ENCODE peak calls at places on chromosomes 12 and 14, in eight cellular contexts. One of them, this sample, is unnamed.

GRCh38 chr14:26199599-26200370 is 398.0 kb downstream of the NOVA1 start:
- DNase-seq in psoas muscle: no peak
- DNase-seq in stimulated activated CD8-positive, alpha-beta memory T cell treated with anti-CD3 and anti-CD28 coated beads, Interleukin-7, amount 100 ng/mL, for 24 hours: no peak
- DNase-seq in lung: no peak
- DNase-seq in stimulated activated CD4-positive, alpha-beta T cell treated with anti-CD3 and anti-CD28 coated beads, Interleukin-15, amount 100 ng/mL, for 24 hours: no peak
- DNase-seq in dermis blood vessel endothelial cell: no peak
- DNase-seq in Kasumi-1: peak
- DNase-seq in AG09309: no peak
- DNase-seq in this sample: no peak

GRCh38 chr14:29458547-29458946 is 469.1 kb downstream of the PRKD1 start:
- DNase-seq in psoas muscle: no peak
- DNase-seq in stimulated activated CD8-positive, alpha-beta memory T cell treated with anti-CD3 and anti-CD28 coated beads, Interleukin-7, amount 100 ng/mL, for 24 hours: no peak
- DNase-seq in lung: no peak
- DNase-seq in stimulated activated CD4-positive, alpha-beta T cell treated with anti-CD3 and anti-CD28 coated beads, Interleukin-15, amount 100 ng/mL, for 24 hours: no peak
- DNase-seq in dermis blood vessel endothelial cell: no peak
- DNase-seq in Kasumi-1: no peak
- DNase-seq in AG09309: no peak
- DNase-seq in this sample: no peak

GRCh38 chr12:110931315-110931728 is 10.9 kb upstream of the MYL2 start:
- DNase-seq in psoas muscle: peak
- DNase-seq in stimulated activated CD8-positive, alpha-beta memory T cell treated with anti-CD3 and anti-CD28 coated beads, Interleukin-7, amount 100 ng/mL, for 24 hours: no peak
- DNase-seq in lung: no peak
- DNase-seq in stimulated activated CD4-positive, alpha-beta T cell treated with anti-CD3 and anti-CD28 coated beads, Interleukin-15, amount 100 ng/mL, for 24 hours: no peak
- DNase-seq in dermis blood vessel endothelial cell: no peak
- DNase-seq in Kasumi-1: no peak
- DNase-seq in AG09309: no peak
- DNase-seq in this sample: no peak

GRCh38 chr14:68442828-68443460 is 349.9 kb downstream of the ZFP36L1 start:
- DNase-seq in psoas muscle: no peak
- DNase-seq in stimulated activated CD8-positive, alpha-beta memory T cell treated with anti-CD3 and anti-CD28 coated beads, Interleukin-7, amount 100 ng/mL, for 24 hours: no peak
- DNase-seq in lung: no peak
- DNase-seq in stimulated activated CD4-positive, alpha-beta T cell treated with anti-CD3 and anti-CD28 coated beads, Interleukin-15, amount 100 ng/mL, for 24 hours: no peak
- DNase-seq in dermis blood vessel endothelial cell: no peak
- DNase-seq in Kasumi-1: no peak
- DNase-seq in AG09309: peak
- DNase-seq in this sample: no peak

GRCh38 chr12:70389678-70390077 is 23.6 kb downstream of the KCNMB4 start:
- DNase-seq in psoas muscle: no peak
- DNase-seq in stimulated activated CD8-positive, alpha-beta memory T cell treated with anti-CD3 and anti-CD28 coated beads, Interleukin-7, amount 100 ng/mL, for 24 hours: no peak
- DNase-seq in lung: no peak
- DNase-seq in stimulated activated CD4-positive, alpha-beta T cell treated with anti-CD3 and anti-CD28 coated beads, Interleukin-15, amount 100 ng/mL, for 24 hours: no peak
- DNase-seq in dermis blood vessel endothelial cell: no peak
- DNase-seq in Kasumi-1: no peak
- DNase-seq in AG09309: no peak
- DNase-seq in this sample: no peak

GRCh38 chr14:104175041-104175440 is 36.7 kb downstream of the KIF26A start:
- DNase-seq in psoas muscle: no peak
- DNase-seq in stimulated activated CD8-positive, alpha-beta memory T cell treated with anti-CD3 and anti-CD28 coated beads, Interleukin-7, amount 100 ng/mL, for 24 hours: no peak
- DNase-seq in lung: no peak
- DNase-seq in stimulated activated CD4-positive, alpha-beta T cell treated with anti-CD3 and anti-CD28 coated beads, Interleukin-15, amount 100 ng/mL, for 24 hours: no peak
- DNase-seq in dermis blood vessel endothelial cell: no peak
- DNase-seq in Kasumi-1: no peak
- DNase-seq in AG09309: no peak
- DNase-seq in this sample: no peak

GRCh38 chr12:85237320-85237719 is 42.7 kb upstream of the ALX1 start:
- DNase-seq in psoas muscle: no peak
- DNase-seq in stimulated activated CD8-positive, alpha-beta memory T cell treated with anti-CD3 and anti-CD28 coated beads, Interleukin-7, amount 100 ng/mL, for 24 hours: no peak
- DNase-seq in lung: no peak
- DNase-seq in stimulated activated CD4-positive, alpha-beta T cell treated with anti-CD3 and anti-CD28 coated beads, Interleukin-15, amount 100 ng/mL, for 24 hours: no peak
- DNase-seq in dermis blood vessel endothelial cell: no peak
- DNase-seq in Kasumi-1: no peak
- DNase-seq in AG09309: no peak
- DNase-seq in this sample: no peak

GRCh38 chr14:59543873-59544272 is 32.7 kb downstream of the CCDC175 start:
- DNase-seq in psoas muscle: no peak
- DNase-seq in stimulated activated CD8-positive, alpha-beta memory T cell treated with anti-CD3 and anti-CD28 coated beads, Interleukin-7, amount 100 ng/mL, for 24 hours: no peak
- DNase-seq in lung: no peak
- DNase-seq in stimulated activated CD4-positive, alpha-beta T cell treated with anti-CD3 and anti-CD28 coated beads, Interleukin-15, amount 100 ng/mL, for 24 hours: no peak
- DNase-seq in dermis blood vessel endothelial cell: no peak
- DNase-seq in Kasumi-1: no peak
- DNase-seq in AG09309: no peak
- DNase-seq in this sample: no peak

GRCh38 chr12:107704056-107704455 is 18.5 kb downstream of the PWP1 start:
- DNase-seq in psoas muscle: no peak
- DNase-seq in stimulated activated CD8-positive, alpha-beta memory T cell treated with anti-CD3 and anti-CD28 coated beads, Interleukin-7, amount 100 ng/mL, for 24 hours: no peak
- DNase-seq in lung: no peak
- DNase-seq in stimulated activated CD4-positive, alpha-beta T cell treated with anti-CD3 and anti-CD28 coated beads, Interleukin-15, amount 100 ng/mL, for 24 hours: no peak
- DNase-seq in dermis blood vessel endothelial cell: no peak
- DNase-seq in Kasumi-1: no peak
- DNase-seq in AG09309: no peak
- DNase-seq in this sample: no peak

GRCh38 chr14:104800600-104801283 is at the start of gene ZBTB42:
- DNase-seq in psoas muscle: peak
- DNase-seq in stimulated activated CD8-positive, alpha-beta memory T cell treated with anti-CD3 and anti-CD28 coated beads, Interleukin-7, amount 100 ng/mL, for 24 hours: peak
- DNase-seq in lung: peak
- DNase-seq in stimulated activated CD4-positive, alpha-beta T cell treated with anti-CD3 and anti-CD28 coated beads, Interleukin-15, amount 100 ng/mL, for 24 hours: peak
- DNase-seq in dermis blood vessel endothelial cell: peak
- DNase-seq in Kasumi-1: peak
- DNase-seq in AG09309: no peak
- DNase-seq in this sample: peak

GRCh38 chr14:31229638-31230229 is 22.1 kb upstream of the HECTD1 start:
- DNase-seq in psoas muscle: peak
- DNase-seq in stimulated activated CD8-positive, alpha-beta memory T cell treated with anti-CD3 and anti-CD28 coated beads, Interleukin-7, amount 100 ng/mL, for 24 hours: no peak
- DNase-seq in lung: peak
- DNase-seq in stimulated activated CD4-positive, alpha-beta T cell treated with anti-CD3 and anti-CD28 coated beads, Interleukin-15, amount 100 ng/mL, for 24 hours: no peak
- DNase-seq in dermis blood vessel endothelial cell: no peak
- DNase-seq in Kasumi-1: peak
- DNase-seq in AG09309: peak
- DNase-seq in this sample: peak

GRCh38 chr12:56129210-56129691 is 1.2 kb downstream of the ESYT1 start:
- DNase-seq in psoas muscle: peak
- DNase-seq in stimulated activated CD8-positive, alpha-beta memory T cell treated with anti-CD3 and anti-CD28 coated beads, Interleukin-7, amount 100 ng/mL, for 24 hours: peak
- DNase-seq in lung: peak
- DNase-seq in stimulated activated CD4-positive, alpha-beta T cell treated with anti-CD3 and anti-CD28 coated beads, Interleukin-15, amount 100 ng/mL, for 24 hours: peak
- DNase-seq in dermis blood vessel endothelial cell: peak
- DNase-seq in Kasumi-1: peak
- DNase-seq in AG09309: no peak
- DNase-seq in this sample: peak

GRCh38 chr14:28651148-28651547 is 115.4 kb upstream of the FOXG1 start:
- DNase-seq in psoas muscle: no peak
- DNase-seq in stimulated activated CD8-positive, alpha-beta memory T cell treated with anti-CD3 and anti-CD28 coated beads, Interleukin-7, amount 100 ng/mL, for 24 hours: no peak
- DNase-seq in lung: no peak
- DNase-seq in stimulated activated CD4-positive, alpha-beta T cell treated with anti-CD3 and anti-CD28 coated beads, Interleukin-15, amount 100 ng/mL, for 24 hours: no peak
- DNase-seq in dermis blood vessel endothelial cell: no peak
- DNase-seq in Kasumi-1: peak
- DNase-seq in AG09309: no peak
- DNase-seq in this sample: no peak

GRCh38 chr14:25007832-25008231 is 42.1 kb downstream of the STXBP6 start:
- DNase-seq in psoas muscle: no peak
- DNase-seq in stimulated activated CD8-positive, alpha-beta memory T cell treated with anti-CD3 and anti-CD28 coated beads, Interleukin-7, amount 100 ng/mL, for 24 hours: no peak
- DNase-seq in lung: no peak
- DNase-seq in stimulated activated CD4-positive, alpha-beta T cell treated with anti-CD3 and anti-CD28 coated beads, Interleukin-15, amount 100 ng/mL, for 24 hours: no peak
- DNase-seq in dermis blood vessel endothelial cell: no peak
- DNase-seq in Kasumi-1: no peak
- DNase-seq in AG09309: no peak
- DNase-seq in this sample: peak

GRCh38 chr14:52922656-52923055 is 28.2 kb downstream of the FERMT2 start:
- DNase-seq in psoas muscle: no peak
- DNase-seq in stimulated activated CD8-positive, alpha-beta memory T cell treated with anti-CD3 and anti-CD28 coated beads, Interleukin-7, amount 100 ng/mL, for 24 hours: no peak
- DNase-seq in lung: no peak
- DNase-seq in stimulated activated CD4-positive, alpha-beta T cell treated with anti-CD3 and anti-CD28 coated beads, Interleukin-15, amount 100 ng/mL, for 24 hours: no peak
- DNase-seq in dermis blood vessel endothelial cell: peak
- DNase-seq in Kasumi-1: no peak
- DNase-seq in AG09309: peak
- DNase-seq in this sample: no peak

GRCh38 chr12:54005853-54006699 is 2.7 kb upstream of the HOXC8 start:
- DNase-seq in psoas muscle: peak
- DNase-seq in stimulated activated CD8-positive, alpha-beta memory T cell treated with anti-CD3 and anti-CD28 coated beads, Interleukin-7, amount 100 ng/mL, for 24 hours: peak
- DNase-seq in lung: peak
- DNase-seq in stimulated activated CD4-positive, alpha-beta T cell treated with anti-CD3 and anti-CD28 coated beads, Interleukin-15, amount 100 ng/mL, for 24 hours: peak
- DNase-seq in dermis blood vessel endothelial cell: peak
- DNase-seq in Kasumi-1: peak
- DNase-seq in AG09309: no peak
- DNase-seq in this sample: peak

GRCh38 chr14:63910593-63911363 is 58.0 kb downstream of the SYNE2 start:
- DNase-seq in psoas muscle: no peak
- DNase-seq in stimulated activated CD8-positive, alpha-beta memory T cell treated with anti-CD3 and anti-CD28 coated beads, Interleukin-7, amount 100 ng/mL, for 24 hours: no peak
- DNase-seq in lung: no peak
- DNase-seq in stimulated activated CD4-positive, alpha-beta T cell treated with anti-CD3 and anti-CD28 coated beads, Interleukin-15, amount 100 ng/mL, for 24 hours: peak
- DNase-seq in dermis blood vessel endothelial cell: no peak
- DNase-seq in Kasumi-1: no peak
- DNase-seq in AG09309: no peak
- DNase-seq in this sample: no peak

This sample was measured in left colon.